ENCODE peak calls at places on chromosomes 16 and 17, in six cellular contexts. J is endothelial cell of umbilical vein, I is MM.1S, N is GM23248, R is neural progenitor cell, E is mammary epithelial cell. B is an unnamed sample.

GRCh38 chr17:44914148-44914547 is 1.2 kb downstream of the GFAP start:
- DNase-seq in R (no peak), E (no peak), I (no peak), N (no peak), J (no peak), B (no peak)

GRCh38 chr16:60337671-60338070 is 1603.6 kb upstream of the GOT2 start:
- DNase-seq in I (no peak), E (no peak), J (no peak), R (no peak), N (no peak), B (no peak)

GRCh38 chr17:17769869-17770361 is 66.9 kb downstream of the SREBF1 start:
- DNase-seq in J (no peak), I (no peak), R (no peak), N (no peak), E (no peak), B (no peak)

GRCh38 chr17:512926-513325 is 160.3 kb upstream of the RPH3AL start:
- DNase-seq in N (peak), R (no peak), J (peak), E (peak), I (no peak), B (no peak)

GRCh38 chr16:67969286-67970039 is 1.0 kb upstream of the SLC12A4 start:
- DNase-seq in I (no peak), E (no peak), N (no peak), J (peak), R (peak), B (no peak)

GRCh38 chr17:61400786-61401279 is 1.2 kb downstream of the TBX2 start:
- DNase-seq in J (no peak), R (peak), I (no peak), N (peak), E (no peak), B (peak)

GRCh38 chr17:72273301-72274056 is 152.7 kb downstream of the SOX9 start:
- DNase-seq in I (no peak), R (no peak), N (no peak), J (no peak), E (peak), B (peak)

GRCh38 chr17:21549107-21549687 is 143.1 kb upstream of the KCNJ18 start:
- DNase-seq in E (peak), J (no peak), I (no peak), R (no peak), N (peak), B (peak)

GRCh38 chr16:47657977-47658376 is 196.8 kb downstream of the PHKB start:
- DNase-seq in N (no peak), E (no peak), R (no peak), I (no peak), J (no peak), B (no peak)

GRCh38 chr16:48539485-48540221 is 70.3 kb downstream of the N4BP1 start:
- DNase-seq in I (no peak), R (no peak), J (no peak), E (no peak), N (no peak), B (no peak)

GRCh38 chr17:5364156-5364555 is 55.3 kb downstream of the NUP88 start:
- DNase-seq in J (no peak), E (peak), I (no peak), N (peak), R (no peak), B (peak)

GRCh38 chr16:50699345-50700159 is 6.1 kb downstream of the NOD2 start:
- DNase-seq in R (no peak), N (peak), I (no peak), E (peak), J (no peak), B (no peak)

GRCh38 chr16:58455750-58456149 is 44.2 kb upstream of the NDRG4 start:
- DNase-seq in R (no peak), E (no peak), J (no peak), N (no peak), I (no peak), B (no peak)

GRCh38 chr17:32265192-32265895 is at the start of gene RHBDL3:
- DNase-seq in N (peak), I (peak), R (peak), J (no peak), E (no peak), B (no peak)

GRCh38 chr16:85393674-85394510 is 219.2 kb upstream of the GSE1 start:
- DNase-seq in R (peak), N (peak), I (peak), J (no peak), E (no peak), B (no peak)

GRCh38 chr17:82528484-82529265 is 9.1 kb downstream of the FOXK2 start:
- DNase-seq in N (peak), J (peak), R (peak), E (peak), I (no peak), B (peak)

GRCh38 chr16:19907161-19907992 is 22.7 kb upstream of the GPRC5B start:
- DNase-seq in R (peak), N (peak), J (peak), I (peak), E (peak), B (peak)

GRCh38 chr17:4678448-4679026 is 25.4 kb downstream of the PELP1 start:
- DNase-seq in I (no peak), N (peak), E (peak), R (no peak), J (peak), B (peak)

GRCh38 chr16:49776085-49776501 is 79.8 kb downstream of the ZNF423 start:
- DNase-seq in R (peak), N (no peak), I (no peak), J (peak), E (no peak), B (no peak)

GRCh38 chr16:86365513-86366040 is 144.8 kb upstream of the FOXF1 start:
- DNase-seq in I (no peak), E (no peak), N (no peak), R (no peak), J (no peak), B (no peak)

GRCh38 chr17:37671028-37671812 is 28.0 kb upstream of the DDX52 start:
- DNase-seq in R (no peak), I (no peak), E (no peak), N (no peak), J (no peak), B (no peak)

GRCh38 chr16:82715833-82716232 is 89.1 kb downstream of the CDH13 start:
- DNase-seq in J (no peak), I (no peak), N (peak), R (no peak), E (peak), B (no peak)

GRCh38 chr17:41873559-41874292 is 8.5 kb upstream of the KLHL11 start:
- DNase-seq in J (no peak), N (peak), E (no peak), I (no peak), R (no peak), B (no peak)

GRCh38 chr17:50210249-50211225 is 9.1 kb upstream of the COL1A1 start:
- DNase-seq in E (peak), N (peak), I (no peak), J (peak), R (peak), B (peak)

GRCh38 chr16:11128211-11129123 is 127.5 kb downstream of the SOCS1 start:
- DNase-seq in I (no peak), E (no peak), N (peak), J (no peak), R (no peak), B (peak)

GRCh38 chr17:43019418-43019817 is 2.8 kb downstream of the VAT1 start:
- DNase-seq in N (peak), E (no peak), J (no peak), R (no peak), I (no peak), B (no peak)

GRCh38 chr17:41324180-41325075 is 8.9 kb upstream of the KRTAP17-1 start:
- DNase-seq in J (no peak), E (peak), R (peak), N (no peak), I (peak), B (no peak)

GRCh38 chr17:76088868-76089576 is 10.0 kb downstream of the ZACN start:
- DNase-seq in E (no peak), R (no peak), J (no peak), N (no peak), I (no peak), B (no peak)

GRCh38 chr17:17376362-17376761 is 73.2 kb downstream of the NT5M start:
- DNase-seq in E (no peak), N (peak), I (no peak), R (no peak), J (no peak), B (no peak)

GRCh38 chr16:18932243-18932997 is 6.2 kb upstream of the SMG1 start:
- DNase-seq in N (peak), I (no peak), R (peak), E (peak), J (no peak), B (peak)

GRCh38 chr16:83689385-83689831 is 118.4 kb upstream of the HSBP1 start:
- DNase-seq in I (no peak), J (peak), R (no peak), E (peak), N (peak), B (peak)

GRCh38 chr16:76459111-76459510 is 181.9 kb downstream of the CNTNAP4 start:
- DNase-seq in R (no peak), E (no peak), J (no peak), N (no peak), I (no peak), B (no peak)

GRCh38 chr17:47808830-47809480 is 12.6 kb downstream of the OSBPL7 start:
- DNase-seq in E (no peak), J (no peak), R (no peak), N (no peak), I (no peak), B (no peak)

GRCh38 chr16:80704751-80705150 is 99.6 kb downstream of the CDYL2 start:
- DNase-seq in N (no peak), I (no peak), E (no peak), J (no peak), R (no peak), B (no peak)

DNA sequence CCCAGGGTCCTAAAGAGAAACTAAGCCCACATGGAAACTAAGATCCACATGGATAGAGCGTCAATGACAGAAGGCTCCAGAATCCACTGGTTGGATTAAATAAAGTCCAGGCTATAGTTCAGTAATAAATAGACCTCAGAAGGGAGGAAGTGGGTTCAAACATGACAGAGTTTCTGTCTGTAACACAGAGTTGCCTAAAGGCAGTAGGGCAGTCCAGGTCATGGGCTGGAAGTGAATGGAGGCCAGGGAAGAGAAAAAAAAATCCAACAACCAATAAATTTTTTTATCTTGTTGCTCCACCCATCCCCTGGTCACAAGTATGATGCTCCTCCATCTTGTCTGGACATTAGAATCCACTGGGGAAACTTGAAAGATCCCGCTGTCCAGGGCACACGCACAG is 92.4 kb downstream of the RGS9 start:
- DNase-seq in J (no peak), E (no peak), R (no peak), N (no peak), I (no peak), B (no peak)
- H3K9ac ChIP-seq in J (no peak), E (no peak), R (no peak), N (no peak), I (no peak), B (no peak)

GRCh38 chr17:58249270-58250133 is 11.1 kb downstream of the LPO start:
- DNase-seq in I (peak), E (peak), R (peak), J (peak), N (peak), B (peak)
- TF ChIP-seq EZH2 in I (no peak), E (no peak), R (peak), J (no peak), N (no peak), B (no peak)

DNA sequence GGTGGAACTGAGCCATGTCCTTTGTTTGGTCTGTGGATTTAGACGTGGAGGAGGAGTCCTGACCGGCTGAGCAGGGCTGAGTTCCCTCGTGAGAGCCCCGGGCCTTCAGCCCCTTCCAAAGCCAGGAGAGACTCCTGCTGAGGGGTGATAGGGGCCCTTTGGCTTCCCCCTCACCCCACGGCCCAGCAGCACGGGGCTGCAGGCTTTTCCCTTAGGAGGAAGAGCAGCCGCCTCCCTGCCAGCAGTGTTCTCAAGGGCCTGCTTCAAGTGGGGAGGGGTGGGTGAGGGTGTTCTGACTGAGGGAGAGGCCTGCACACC is 1.5 kb upstream of the CYB561 start:
- DNase-seq in N (no peak), I (no peak), J (peak), E (no peak), R (no peak), B (no peak)
- H2AFZ ChIP-seq in N (no peak), I (no peak), J (peak), E (peak), R (peak), B (no peak)

GRCh38 chr17:2068589-2069051 is 13.7 kb downstream of the HIC1 start:
- DNase-seq in N (peak), R (no peak), E (no peak), J (peak), I (no peak), B (peak)

GRCh38 chr17:2068101-2068518 is 13.2 kb downstream of the HIC1 start:
- DNase-seq in R (no peak), N (peak), E (no peak), J (no peak), I (no peak), B (peak)

GRCh38 chr17:2064980-2065785 is 10.3 kb downstream of the HIC1 start:
- DNase-seq in I (no peak), E (no peak), N (peak), J (peak), R (peak), B (no peak)

GRCh38 chr17:2067048-2067452 is 12.1 kb downstream of the HIC1 start:
- DNase-seq in R (no peak), N (no peak), J (no peak), I (no peak), E (no peak), B (no peak)

DNA sequence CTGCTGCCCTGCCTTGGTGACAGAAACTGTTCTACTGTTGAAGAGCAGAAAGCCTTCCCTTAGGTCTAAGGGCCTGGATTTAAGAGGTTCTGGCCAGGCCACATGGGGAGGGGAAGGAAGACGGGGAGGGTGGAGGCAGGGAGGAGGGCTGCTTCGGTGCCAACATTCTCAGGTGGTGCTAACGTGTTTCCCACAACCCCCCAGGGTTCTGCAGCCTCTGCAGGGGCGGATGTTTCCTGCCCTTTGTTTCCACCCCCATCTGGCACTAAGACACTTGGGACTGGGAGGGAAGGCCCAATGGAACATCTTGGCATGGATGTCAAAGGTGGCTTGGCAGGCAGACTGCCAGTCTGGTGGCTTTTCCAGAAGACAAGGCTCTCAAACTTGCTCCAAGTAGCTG is 12.7 kb downstream of the HIC1 start:
- DNase-seq in E (no peak), I (no peak), J (peak), N (peak), R (no peak), B (no peak)
- H3K9ac ChIP-seq in E (no peak), I (no peak), J (peak), N (peak), R (no peak), B (peak)

DNA sequence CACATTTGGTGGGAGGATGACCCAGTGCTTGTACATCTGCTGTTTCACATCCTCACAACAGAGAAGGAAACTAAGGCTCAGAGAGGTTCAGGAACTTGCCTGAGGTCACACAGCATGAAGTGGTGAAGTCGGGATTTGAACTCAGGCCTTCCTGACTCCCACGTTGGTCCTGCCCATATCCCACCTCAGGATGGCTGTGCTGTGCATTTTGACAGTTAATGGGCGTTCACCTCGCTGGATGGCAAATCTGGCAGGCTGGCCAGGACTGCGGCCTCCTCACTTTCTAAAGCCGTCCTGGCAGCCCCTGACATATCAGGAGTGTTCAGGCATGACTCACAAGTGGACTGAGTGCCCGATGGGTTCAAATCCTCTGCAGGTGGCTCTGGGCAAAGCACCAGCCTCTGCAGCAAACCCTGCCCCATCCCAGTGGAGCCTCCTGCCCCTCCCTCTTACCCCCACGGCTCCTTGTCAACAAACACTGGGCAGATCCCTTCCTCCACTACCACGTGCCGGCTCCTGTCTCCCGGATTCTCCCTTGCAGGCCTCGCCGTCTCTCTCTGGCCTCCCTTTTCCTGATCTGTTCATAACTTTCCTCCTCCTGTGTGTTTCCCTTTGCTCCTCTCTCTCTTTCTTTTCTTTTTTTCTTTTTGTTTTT is 29.2 kb downstream of the SOCS3 start:
- DNase-seq in J (no peak), R (no peak), I (no peak), E (no peak), N (no peak), B (peak)
- TF ChIP-seq EZH2 in J (no peak), R (no peak), I (no peak), E (no peak), N (no peak), B (no peak)

GRCh38 chr16:741986-742629 is 1.3 kb upstream of the CIAO3 start:
- DNase-seq in R (no peak), E (no peak), N (no peak), J (no peak), I (no peak), B (no peak)

GRCh38 chr16:743794-744500 is 3.1 kb upstream of the CIAO3 start:
- DNase-seq in I (no peak), R (no peak), E (no peak), J (no peak), N (no peak), B (no peak)

GRCh38 chr16:739560-740458 is 988 bp downstream of the CIAO3 start:
- DNase-seq in R (no peak), E (no peak), N (no peak), J (no peak), I (no peak), B (no peak)

GRCh38 chr16:740459-740763 is 386 bp downstream of the CIAO3 start:
- DNase-seq in J (no peak), N (peak), I (no peak), E (no peak), R (peak), B (no peak)

GRCh38 chr16:740764-741505 is at the start of gene CIAO3:
- DNase-seq in R (peak), E (peak), N (peak), I (peak), J (peak), B (peak)
- H2AFZ ChIP-seq in R (peak), E (peak), N (peak), I (peak), J (peak), B (peak)